ENCODE peak calls at places on chromosomes 16 and 17, in six cellular contexts. One of them, this sample, is unnamed.

GRCh38 chr16:30927789-30928378 is 4.5 kb downstream of the FBXL19 start:
- DNase-seq in GM12892: peak
- DNase-seq in H1: peak
- DNase-seq in GM12878: peak
- DNase-seq in K562: peak
- DNase-seq in HepG2: peak
- DNase-seq in this sample: peak

GRCh38 chr17:3035256-3035967 is 28.0 kb downstream of the OR1D5 start:
- DNase-seq in GM12892: no peak
- DNase-seq in K562: no peak
- DNase-seq in HepG2: no peak
- DNase-seq in GM12878: no peak
- DNase-seq in H1: no peak
- DNase-seq in this sample: no peak

GRCh38 chr17:69593716-69594115 is 179.2 kb downstream of the MAP2K6 start:
- DNase-seq in GM12892: no peak
- DNase-seq in H1: no peak
- DNase-seq in K562: no peak
- DNase-seq in GM12878: no peak
- DNase-seq in HepG2: no peak
- DNase-seq in this sample: no peak

GRCh38 chr17:49971848-49972485 is 3.0 kb downstream of the DLX4 start:
- DNase-seq in HepG2: no peak
- DNase-seq in GM12878: no peak
- DNase-seq in GM12892: no peak
- DNase-seq in H1: no peak
- DNase-seq in K562: peak
- DNase-seq in this sample: no peak

GRCh38 chr17:65434251-65434650 is 127.2 kb downstream of the AXIN2 start:
- DNase-seq in HepG2: no peak
- DNase-seq in GM12892: no peak
- DNase-seq in H1: no peak
- DNase-seq in GM12878: no peak
- DNase-seq in K562: no peak
- DNase-seq in this sample: no peak

GRCh38 chr16:1003551-1004347 is 22.2 kb downstream of the SOX8 start:
- DNase-seq in GM12892: no peak
- DNase-seq in GM12878: no peak
- DNase-seq in K562: no peak
- DNase-seq in HepG2: no peak
- DNase-seq in H1: no peak
- DNase-seq in this sample: no peak

GRCh38 chr17:28741358-28742349 is 2.2 kb upstream of the TRAF4 start:
- DNase-seq in K562: peak
- DNase-seq in GM12892: no peak
- DNase-seq in HepG2: no peak
- DNase-seq in GM12878: no peak
- DNase-seq in H1: no peak
- DNase-seq in this sample: no peak

GRCh38 chr17:47810200-47810821 is 11.3 kb downstream of the OSBPL7 start:
- DNase-seq in GM12892: no peak
- DNase-seq in K562: peak
- DNase-seq in H1: no peak
- DNase-seq in GM12878: no peak
- DNase-seq in HepG2: peak
- DNase-seq in this sample: no peak

GRCh38 chr16:1333149-1333812 is at the start of gene BAIAP3:
- DNase-seq in K562: peak
- DNase-seq in H1: no peak
- DNase-seq in GM12892: peak
- DNase-seq in GM12878: no peak
- DNase-seq in HepG2: no peak
- DNase-seq in this sample: peak

GRCh38 chr17:80999224-81000088 is 7.8 kb downstream of the CHMP6 start:
- DNase-seq in K562: peak
- DNase-seq in GM12878: no peak
- DNase-seq in GM12892: peak
- DNase-seq in HepG2: no peak
- DNase-seq in H1: no peak
- DNase-seq in this sample: peak

GRCh38 chr17:41621916-41622315 is 2.5 kb downstream of the KRT17 start:
- DNase-seq in GM12878: no peak
- DNase-seq in K562: no peak
- DNase-seq in GM12892: no peak
- DNase-seq in H1: no peak
- DNase-seq in HepG2: no peak
- DNase-seq in this sample: no peak

GRCh38 chr17:79950306-79950705 is 85.4 kb downstream of the TBC1D16 start:
- DNase-seq in GM12878: no peak
- DNase-seq in GM12892: no peak
- DNase-seq in H1: no peak
- DNase-seq in K562: no peak
- DNase-seq in HepG2: no peak
- DNase-seq in this sample: no peak

GRCh38 chr17:43212641-43213490 is 1.2 kb downstream of the TMEM106A start:
- DNase-seq in K562: no peak
- DNase-seq in H1: no peak
- DNase-seq in GM12892: no peak
- DNase-seq in GM12878: peak
- DNase-seq in HepG2: no peak
- DNase-seq in this sample: no peak

GRCh38 chr16:75260856-75261589 is 9.6 kb upstream of the BCAR1 start:
- DNase-seq in GM12892: no peak
- DNase-seq in K562: no peak
- DNase-seq in GM12878: no peak
- DNase-seq in H1: no peak
- DNase-seq in HepG2: no peak
- DNase-seq in this sample: no peak

GRCh38 chr16:51321251-51321650 is 170.2 kb upstream of the SALL1 start:
- DNase-seq in HepG2: no peak
- DNase-seq in GM12892: no peak
- DNase-seq in K562: no peak
- DNase-seq in H1: no peak
- DNase-seq in GM12878: no peak
- DNase-seq in this sample: no peak

GRCh38 chr16:79601092-79601977 is 798 bp upstream of the MAF start:
- DNase-seq in H1: no peak
- DNase-seq in GM12892: no peak
- DNase-seq in K562: no peak
- DNase-seq in GM12878: no peak
- DNase-seq in HepG2: peak
- DNase-seq in this sample: peak

GRCh38 chr16:84532299-84532724 is 27.9 kb upstream of the MEAK7 start:
- DNase-seq in H1: peak
- DNase-seq in HepG2: peak
- DNase-seq in K562: no peak
- DNase-seq in GM12878: no peak
- DNase-seq in GM12892: no peak
- DNase-seq in this sample: no peak

GRCh38 chr17:7404737-7405412 is 978 bp upstream of the TMEM256 start:
- DNase-seq in GM12878: no peak
- DNase-seq in H1: no peak
- DNase-seq in GM12892: peak
- DNase-seq in HepG2: no peak
- DNase-seq in K562: peak
- DNase-seq in this sample: no peak
- TF ChIP-seq POLR2A in GM12878: no peak
- TF ChIP-seq POLR2A in H1: no peak
- TF ChIP-seq POLR2A in GM12892: no peak
- TF ChIP-seq POLR2A in HepG2: no peak
- TF ChIP-seq POLR2A in K562: no peak
- TF ChIP-seq POLR2A in this sample: no peak

GRCh38 chr17:6043405-6043804 is 26.8 kb upstream of the WSCD1 start:
- DNase-seq in GM12878: no peak
- DNase-seq in H1: no peak
- DNase-seq in GM12892: no peak
- DNase-seq in K562: no peak
- DNase-seq in HepG2: no peak
- DNase-seq in this sample: no peak

GRCh38 chr17:6045621-6046357 is 24.4 kb upstream of the WSCD1 start:
- DNase-seq in K562: no peak
- DNase-seq in H1: no peak
- DNase-seq in GM12892: no peak
- DNase-seq in GM12878: no peak
- DNase-seq in HepG2: no peak
- DNase-seq in this sample: no peak

GRCh38 chr17:6044261-6044660 is 25.9 kb upstream of the WSCD1 start:
- DNase-seq in K562: no peak
- DNase-seq in HepG2: no peak
- DNase-seq in GM12892: no peak
- DNase-seq in H1: no peak
- DNase-seq in GM12878: no peak
- DNase-seq in this sample: no peak

GRCh38 chr17:6040473-6040872 is 29.7 kb upstream of the WSCD1 start:
- DNase-seq in K562: no peak
- DNase-seq in H1: no peak
- DNase-seq in GM12878: no peak
- DNase-seq in HepG2: no peak
- DNase-seq in GM12892: no peak
- DNase-seq in this sample: no peak

GRCh38 chr17:6041261-6041660 is 28.9 kb upstream of the WSCD1 start:
- DNase-seq in GM12878: no peak
- DNase-seq in H1: no peak
- DNase-seq in HepG2: no peak
- DNase-seq in K562: no peak
- DNase-seq in GM12892: no peak
- DNase-seq in this sample: no peak
- TF ChIP-seq TAF1 in GM12878: no peak
- TF ChIP-seq TAF1 in H1: no peak
- TF ChIP-seq TAF1 in HepG2: no peak
- TF ChIP-seq TAF1 in K562: no peak
- TF ChIP-seq TAF1 in GM12892: no peak
- TF ChIP-seq TAF1 in this sample: no peak

GRCh38 chr16:64829678-64830077 is 292.2 kb downstream of the CDH11 start:
- DNase-seq in GM12892: no peak
- DNase-seq in K562: no peak
- DNase-seq in HepG2: no peak
- DNase-seq in GM12878: no peak
- DNase-seq in H1: no peak
- DNase-seq in this sample: no peak

GRCh38 chr16:64826374-64826773 is 295.5 kb downstream of the CDH11 start:
- DNase-seq in GM12878: no peak
- DNase-seq in H1: no peak
- DNase-seq in K562: no peak
- DNase-seq in HepG2: no peak
- DNase-seq in GM12892: no peak
- DNase-seq in this sample: no peak

DNA sequence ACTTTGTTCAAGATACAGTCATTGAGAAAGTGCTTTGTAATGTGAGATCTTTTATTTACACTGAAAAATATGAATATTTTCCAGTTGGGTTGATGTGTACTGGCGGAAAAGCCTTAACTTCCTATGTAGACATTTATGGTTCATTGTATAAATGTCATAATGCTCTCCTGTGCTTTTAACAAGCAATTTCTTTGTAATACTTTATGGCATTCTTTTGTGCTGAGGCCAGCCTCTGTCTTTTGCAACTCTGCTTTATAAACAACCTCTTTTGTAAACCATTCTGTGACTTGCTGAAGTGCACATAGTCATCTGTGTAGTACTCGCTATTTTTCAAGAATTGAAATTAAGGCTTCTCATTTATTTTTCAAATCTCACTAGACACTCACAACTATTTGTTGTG is 291.2 kb downstream of the CDH11 start:
- DNase-seq in H1: no peak
- DNase-seq in K562: no peak
- DNase-seq in HepG2: no peak
- DNase-seq in GM12892: no peak
- DNase-seq in GM12878: no peak
- DNase-seq in this sample: no peak
- TF ChIP-seq POLR2AphosphoS5 in H1: no peak
- TF ChIP-seq POLR2AphosphoS5 in K562: no peak
- TF ChIP-seq POLR2AphosphoS5 in HepG2: no peak
- TF ChIP-seq POLR2AphosphoS5 in GM12892: no peak
- TF ChIP-seq POLR2AphosphoS5 in GM12878: no peak
- TF ChIP-seq POLR2AphosphoS5 in this sample: no peak

GRCh38 chr17:57650548-57650947 is 94.6 kb downstream of the CCDC182 start:
- DNase-seq in K562: no peak
- DNase-seq in GM12878: no peak
- DNase-seq in H1: no peak
- DNase-seq in HepG2: no peak
- DNase-seq in GM12892: no peak
- DNase-seq in this sample: no peak

GRCh38 chr17:57652811-57653210 is 92.3 kb downstream of the CCDC182 start:
- DNase-seq in H1: no peak
- DNase-seq in GM12892: no peak
- DNase-seq in GM12878: no peak
- DNase-seq in HepG2: no peak
- DNase-seq in K562: no peak
- DNase-seq in this sample: no peak

GRCh38 chr17:57649731-57650484 is 95.2 kb downstream of the CCDC182 start:
- DNase-seq in GM12878: no peak
- DNase-seq in H1: no peak
- DNase-seq in HepG2: no peak
- DNase-seq in K562: peak
- DNase-seq in GM12892: no peak
- DNase-seq in this sample: no peak

GRCh38 chr17:57651996-57652395 is 93.1 kb downstream of the CCDC182 start:
- DNase-seq in GM12892: no peak
- DNase-seq in HepG2: no peak
- DNase-seq in H1: no peak
- DNase-seq in K562: no peak
- DNase-seq in GM12878: no peak
- DNase-seq in this sample: no peak

DNA sequence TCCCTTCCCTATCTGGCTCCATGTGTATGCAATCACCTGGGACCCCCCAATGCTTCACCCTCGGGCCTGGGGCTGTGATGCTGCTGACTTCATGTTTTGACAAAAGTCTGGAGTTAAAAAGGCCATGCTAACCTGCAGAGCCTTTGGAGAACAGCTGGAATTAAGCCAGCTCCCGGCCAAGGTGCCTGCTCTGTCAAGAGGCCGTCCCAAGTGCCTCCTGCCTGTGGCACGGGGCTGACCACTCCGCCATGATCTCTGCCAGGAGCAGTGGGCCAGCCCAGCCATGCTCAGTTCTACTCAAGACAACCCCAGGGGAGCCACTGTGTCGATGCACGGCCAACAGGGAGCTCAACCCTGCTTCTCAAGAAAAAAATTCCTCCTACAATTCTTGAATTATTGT is 93.6 kb downstream of the CCDC182 start:
- DNase-seq in H1: no peak
- DNase-seq in HepG2: no peak
- DNase-seq in K562: no peak
- DNase-seq in GM12892: no peak
- DNase-seq in GM12878: no peak
- DNase-seq in this sample: no peak
- TF ChIP-seq POLR2A in H1: no peak
- TF ChIP-seq POLR2A in HepG2: no peak
- TF ChIP-seq POLR2A in K562: no peak
- TF ChIP-seq POLR2A in GM12892: no peak
- TF ChIP-seq POLR2A in GM12878: no peak
- TF ChIP-seq POLR2A in this sample: no peak

This sample was measured in GM12891.